ENCODE peak calls at places on chromosomes 12 and 14, in nine cellular contexts. Y, R, V, I, G, F, N, H and L are unnamed samples.

GRCh38 chr12:72570601-72571000 is 298.4 kb downstream of the TRHDE start:
- DNase-seq in Y (peak), V (no peak), I (no peak), R (no peak), H (no peak), F (no peak), N (no peak), G (no peak), L (no peak)

GRCh38 chr12:80946591-80946990 is 8.9 kb upstream of the LIN7A start:
- DNase-seq in N (no peak), H (no peak), R (peak), G (no peak), V (no peak), Y (no peak), I (no peak), F (no peak), L (no peak)

GRCh38 chr12:109930028-109930800 is 30.1 kb downstream of the TCHP start:
- DNase-seq in Y (no peak), R (peak), V (no peak), F (no peak), H (no peak), I (no peak), G (no peak), N (no peak), L (no peak)

GRCh38 chr12:127516467-127516866 is 750.5 kb upstream of the TMEM132C start:
- DNase-seq in Y (no peak), G (no peak), R (peak), I (no peak), H (no peak), V (no peak), F (no peak), N (no peak), L (no peak)

GRCh38 chr14:103723176-103724081 is 7.8 kb downstream of the ZFYVE21 start:
- DNase-seq in V (peak), F (no peak), R (no peak), H (no peak), N (no peak), I (no peak), Y (no peak), G (no peak), L (no peak)

GRCh38 chr14:67285876-67286452 is 44.7 kb downstream of the PALS1 start:
- DNase-seq in G (no peak), N (peak), Y (peak), F (peak), R (peak), H (no peak), I (no peak), V (no peak), L (no peak)

GRCh38 chr12:96436366-96437295 is 36.4 kb upstream of the CDK17 start:
- DNase-seq in N (no peak), V (no peak), H (no peak), F (no peak), I (no peak), R (no peak), Y (no peak), G (no peak), L (no peak)

GRCh38 chr12:38332814-38333213 is 16.2 kb downstream of the ALG10B start:
- DNase-seq in G (no peak), Y (no peak), F (no peak), N (no peak), I (no peak), R (no peak), H (no peak), V (no peak), L (no peak)

GRCh38 chr12:115337693-115338543 is 653.9 kb upstream of the TBX3 start:
- DNase-seq in G (no peak), V (no peak), R (peak), Y (no peak), F (peak), I (peak), N (no peak), H (no peak), L (no peak)

GRCh38 chr14:68140111-68140741 is 320.6 kb downstream of the RAD51B start:
- DNase-seq in G (no peak), F (peak), V (no peak), R (peak), I (peak), H (peak), Y (peak), N (no peak), L (peak)

GRCh38 chr14:90512332-90512951 is 115.6 kb downstream of the CALM1 start:
- DNase-seq in Y (no peak), R (no peak), I (no peak), F (no peak), V (peak), N (no peak), H (no peak), G (peak), L (no peak)

GRCh38 chr14:77270361-77271112 is 469 bp downstream of the NGB start:
- DNase-seq in R (no peak), I (no peak), N (no peak), Y (peak), F (no peak), V (no peak), G (no peak), H (no peak), L (no peak)

GRCh38 chr14:23447634-23448353 is 12.3 kb upstream of the MYH7 start:
- DNase-seq in H (no peak), V (no peak), R (no peak), N (no peak), G (no peak), Y (no peak), I (no peak), F (no peak), L (no peak)

GRCh38 chr14:32444262-32444661 is 115.2 kb downstream of the AKAP6 start:
- DNase-seq in F (no peak), Y (no peak), G (no peak), I (no peak), H (no peak), V (no peak), N (no peak), R (no peak), L (no peak)
- H3K27ac ChIP-seq in F (no peak), Y (no peak), G (no peak), I (no peak), H (no peak), V (no peak), N (no peak), R (no peak), L (no peak)

GRCh38 chr14:27391331-27391730 is 793.5 kb upstream of the NOVA1 start:
- DNase-seq in N (no peak), R (no peak), V (no peak), F (no peak), Y (no peak), H (no peak), I (no peak), G (no peak), L (no peak)
- H3K27ac ChIP-seq in N (no peak), R (no peak), V (no peak), F (no peak), Y (no peak), H (no peak), I (no peak), G (no peak), L (no peak)

GRCh38 chr14:88550078-88550477 is 4.7 kb downstream of the PTPN21 start:
- DNase-seq in V (no peak), G (no peak), Y (no peak), R (no peak), I (no peak), N (no peak), F (no peak), H (no peak), L (no peak)
- H3K27ac ChIP-seq in V (no peak), G (no peak), Y (no peak), R (no peak), I (no peak), N (no peak), F (no peak), H (no peak), L (no peak)

GRCh38 chr14:21822109-21822508 is 148.5 kb upstream of the OR4E1 start:
- DNase-seq in H (no peak), V (no peak), I (no peak), G (no peak), Y (no peak), R (no peak), N (no peak), F (no peak), L (no peak)
- H3K27ac ChIP-seq in H (no peak), V (no peak), I (no peak), G (no peak), Y (no peak), R (no peak), N (no peak), F (no peak), L (no peak)

GRCh38 chr12:107361970-107362369 is 268.6 kb upstream of the CRY1 start:
- DNase-seq in Y (no peak), G (no peak), H (no peak), R (no peak), I (no peak), F (no peak), V (no peak), N (no peak), L (no peak)

GRCh38 chr12:107360033-107360432 is 266.7 kb upstream of the CRY1 start:
- DNase-seq in N (no peak), F (no peak), H (no peak), R (no peak), I (no peak), Y (no peak), G (no peak), V (no peak), L (no peak)

GRCh38 chr12:107359382-107359781 is 266.0 kb upstream of the CRY1 start:
- DNase-seq in G (no peak), I (no peak), F (peak), R (peak), V (no peak), H (no peak), N (no peak), Y (no peak), L (no peak)

GRCh38 chr12:107362960-107363359 is 269.6 kb upstream of the CRY1 start:
- DNase-seq in R (no peak), Y (peak), I (no peak), F (no peak), H (peak), N (no peak), V (no peak), G (no peak), L (no peak)

DNA sequence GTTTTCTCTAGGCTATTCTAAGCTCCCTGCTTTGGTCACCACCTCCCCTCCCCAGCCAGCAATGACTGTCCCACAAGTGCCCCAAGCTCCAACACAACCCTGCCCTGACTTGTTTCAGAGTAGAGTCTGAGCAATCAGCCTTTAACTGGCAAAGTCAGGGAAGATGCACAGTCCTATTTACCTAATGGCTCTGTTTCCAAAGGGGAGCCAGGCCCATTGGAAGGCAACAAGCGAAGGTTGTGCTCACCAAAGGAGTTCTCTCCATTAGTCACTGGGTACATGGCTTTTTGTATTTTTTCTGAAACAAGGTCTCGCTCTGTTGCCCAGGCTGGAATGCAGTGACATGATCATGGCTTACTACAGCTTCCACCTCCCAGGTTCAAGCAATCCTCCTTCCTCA is 267.1 kb upstream of the CRY1 start:
- DNase-seq in F (no peak), H (no peak), I (no peak), R (no peak), N (no peak), G (no peak), V (no peak), Y (no peak), L (no peak)
- H3K27ac ChIP-seq in F (no peak), H (no peak), I (no peak), R (no peak), N (no peak), G (no peak), V (no peak), Y (no peak), L (no peak)

GRCh38 chr12:131912526-131913274 is 16.4 kb upstream of the PUS1 start:
- DNase-seq in N (no peak), I (peak), F (peak), V (peak), G (no peak), R (peak), Y (no peak), H (no peak), L (no peak)
- H3K27ac ChIP-seq in N (no peak), I (peak), F (peak), V (peak), G (peak), R (peak), Y (no peak), H (no peak), L (peak)

DNA sequence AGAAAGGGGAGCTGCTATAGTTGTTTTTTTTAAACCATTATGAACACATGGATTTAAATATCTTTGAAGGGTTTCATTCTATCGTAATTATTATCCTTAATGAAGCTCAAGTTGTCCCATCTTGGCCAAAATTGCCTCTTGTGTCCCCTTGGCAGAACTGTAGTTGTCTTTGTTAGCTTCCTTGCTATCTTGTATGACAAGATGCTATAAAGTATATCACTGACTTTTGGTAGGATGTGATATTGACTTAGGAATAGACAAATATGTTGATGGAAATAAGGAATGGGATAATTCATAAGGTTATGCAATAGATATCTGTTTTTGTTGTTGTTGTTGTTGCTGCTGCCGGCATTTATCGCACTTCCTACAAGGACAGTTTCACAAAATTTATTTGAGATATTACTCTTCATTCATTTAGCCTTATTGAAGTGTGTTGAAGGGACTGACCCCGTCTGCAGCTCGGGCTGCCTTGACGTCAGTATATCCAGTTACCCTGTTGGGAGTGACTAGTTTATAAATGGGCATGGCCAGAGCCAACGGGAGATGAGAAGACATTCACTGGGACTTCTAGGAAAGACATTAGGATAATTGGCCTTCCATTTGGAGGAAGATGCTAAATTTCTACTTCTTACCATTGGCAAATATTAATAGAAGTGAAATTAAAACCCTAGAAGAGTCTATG is 26.1 kb upstream of the APOLD1 start:
- DNase-seq in N (no peak), H (no peak), G (no peak), F (no peak), R (no peak), Y (no peak), V (no peak), I (no peak), L (peak)
- H3K27ac ChIP-seq in N (no peak), H (no peak), G (no peak), F (no peak), R (no peak), Y (no peak), V (no peak), I (no peak), L (peak)